ENCODE peak calls at places on chromosomes 7 and 10, in ten cellular contexts. F is endothelial cell of umbilical vein, K is Panc1, Z is GM23338, M is HepG2, L is K562, D is GM12878, Y is prostate gland, W is HCT116, O is transverse colon. S is an unnamed sample. For H3K4me1, the result is how much of the 10 kb centered on the place peaks cover.

GRCh38 chr7:64849924-64850499 is 53.1 kb upstream of the ZNF273 start:
- DNase-seq in F (no peak), K (no peak), Z (no peak), M (no peak), L (peak), D (no peak), Y (no peak), W (no peak), O (no peak), S (no peak)

GRCh38 chr7:2698581-2699288 is 10.7 kb downstream of the AMZ1 start:
- DNase-seq in F (no peak), K (no peak), Z (no peak), M (no peak), L (no peak), D (peak), Y (no peak), W (no peak), O (no peak), S (no peak)

GRCh38 chr10:99316374-99316773 is 12.8 kb upstream of the CNNM1 start:
- DNase-seq in F (no peak), K (no peak), Z (peak), M (no peak), L (no peak), D (no peak), Y (no peak), W (no peak), O (no peak), S (no peak)

GRCh38 chr7:130369110-130369711 is 11.1 kb upstream of the CPA1 start:
- DNase-seq in F (peak), K (no peak), Z (no peak), M (peak), L (no peak), D (no peak), Y (no peak), W (no peak), O (no peak), S (no peak)

GRCh38 chr7:74087791-74088453 is 4.3 kb downstream of the LIMK1 start:
- DNase-seq in F (no peak), K (no peak), Z (no peak), M (no peak), L (no peak), D (no peak), Y (no peak), W (no peak), O (no peak), S (no peak)

GRCh38 chr7:26857534-26858228 is 6.7 kb downstream of the SKAP2 start:
- DNase-seq in F (peak), K (no peak), Z (peak), M (no peak), L (no peak), D (no peak), Y (no peak), W (no peak), O (peak), S (no peak)

GRCh38 chr10:122239578-122240257 is 31.4 kb upstream of the BTBD16 start:
- DNase-seq in F (no peak), K (no peak), Z (peak), M (no peak), L (no peak), D (no peak), Y (no peak), W (no peak), O (no peak), S (no peak)

GRCh38 chr7:25580156-25580555 is 351.9 kb upstream of the NPVF start:
- DNase-seq in F (no peak), K (no peak), Z (no peak), M (no peak), L (no peak), D (no peak), Y (no peak), W (no peak), O (no peak), S (no peak)

GRCh38 chr10:5861269-5862031 is 28.2 kb downstream of the ANKRD16 start:
- DNase-seq in F (peak), K (peak), Z (no peak), M (peak), L (peak), D (no peak), Y (no peak), W (peak), O (no peak), S (no peak)

GRCh38 chr7:139875821-139876241 is 46.8 kb downstream of the TBXAS1 start:
- DNase-seq in F (peak), K (no peak), Z (no peak), M (no peak), L (no peak), D (peak), Y (no peak), W (no peak), O (no peak), S (no peak)

GRCh38 chr7:100247152-100247757 is 27.5 kb downstream of the PVRIG start:
- DNase-seq in F (peak), K (peak), Z (peak), M (peak), L (peak), D (no peak), Y (peak), W (peak), O (no peak), S (no peak)

GRCh38 chr7:98470131-98470985 is 69.5 kb upstream of the BAIAP2L1 start:
- DNase-seq in F (no peak), K (no peak), Z (peak), M (no peak), L (peak), D (no peak), Y (no peak), W (no peak), O (peak), S (no peak)

GRCh38 chr7:138278601-138279000 is 181.5 kb upstream of the TRIM24 start:
- DNase-seq in F (no peak), K (no peak), Z (no peak), M (no peak), L (no peak), D (no peak), Y (no peak), W (no peak), O (no peak), S (no peak)

GRCh38 chr7:26307226-26307625 is 15.6 kb downstream of the SNX10 start:
- DNase-seq in F (no peak), K (no peak), Z (no peak), M (no peak), L (peak), D (no peak), Y (no peak), W (no peak), O (peak), S (no peak)

GRCh38 chr7:20095862-20096261 is 121.3 kb downstream of the MACC1 start:
- DNase-seq in F (no peak), K (no peak), Z (no peak), M (no peak), L (no peak), D (no peak), Y (no peak), W (no peak), O (no peak), S (no peak)

GRCh38 chr7:46059308-46060020 is 138.4 kb upstream of the IGFBP3 start:
- DNase-seq in F (no peak), K (no peak), Z (no peak), M (no peak), L (no peak), D (no peak), Y (no peak), W (no peak), O (no peak), S (no peak)

GRCh38 chr10:88879754-88880286 is at the start of gene STAMBPL1:
- DNase-seq in F (no peak), K (peak), Z (no peak), M (no peak), L (no peak), D (peak), Y (peak), W (no peak), O (peak), S (peak)

GRCh38 chr7:5574770-5575269 is 151.2 kb upstream of the TNRC18 start:
- DNase-seq in F (peak), K (no peak), Z (peak), M (no peak), L (peak), D (no peak), Y (no peak), W (no peak), O (no peak), S (no peak)

GRCh38 chr7:94188350-94188749 is 184.2 kb upstream of the BET1 start:
- DNase-seq in F (no peak), K (no peak), Z (no peak), M (no peak), L (no peak), D (no peak), Y (no peak), W (no peak), O (no peak), S (no peak)

GRCh38 chr10:71638087-71638576 is 81.4 kb downstream of the C10orf105 start:
- DNase-seq in F (no peak), K (no peak), Z (peak), M (peak), L (peak), D (no peak), Y (no peak), W (no peak), O (peak), S (no peak)

GRCh38 chr10:132690821-132691610 is 94.9 kb downstream of the NKX6-2 start:
- DNase-seq in F (no peak), K (no peak), Z (no peak), M (no peak), L (no peak), D (no peak), Y (no peak), W (no peak), O (no peak), S (no peak)

GRCh38 chr10:123194056-123194455 is 39.9 kb downstream of the BUB3 start:
- DNase-seq in F (no peak), K (no peak), Z (no peak), M (no peak), L (no peak), D (no peak), Y (no peak), W (no peak), O (no peak), S (peak)

GRCh38 chr7:24784292-24784691 is 27.0 kb upstream of the GSDME start:
- DNase-seq in F (no peak), K (no peak), Z (no peak), M (no peak), L (no peak), D (no peak), Y (no peak), W (no peak), O (no peak), S (no peak)

GRCh38 chr10:111455776-111456426 is 379.1 kb downstream of the ADRA2A start:
- DNase-seq in F (no peak), K (no peak), Z (no peak), M (no peak), L (no peak), D (no peak), Y (no peak), W (no peak), O (no peak), S (no peak)

GRCh38 chr7:45876519-45876918 is 3.6 kb upstream of the CCDC201 start:
- DNase-seq in F (no peak), K (no peak), Z (no peak), M (no peak), L (no peak), D (no peak), Y (no peak), W (no peak), O (no peak), S (no peak)

GRCh38 chr7:1846331-1847065 is 176.4 kb downstream of the ELFN1 start:
- DNase-seq in F (no peak), K (no peak), Z (no peak), M (no peak), L (no peak), D (no peak), Y (no peak), W (no peak), O (no peak), S (no peak)

GRCh38 chr7:114554781-114555537 is 140.3 kb downstream of the FOXP2 start:
- DNase-seq in F (no peak), K (no peak), Z (no peak), M (no peak), L (no peak), D (peak), Y (no peak), W (peak), O (no peak), S (no peak)

GRCh38 chr10:69681436-69681835 is 51.4 kb downstream of the FAM241B start:
- DNase-seq in F (no peak), K (no peak), Z (no peak), M (no peak), L (no peak), D (no peak), Y (no peak), W (no peak), O (no peak), S (no peak)

GRCh38 chr7:157774495-157774894 is 437.7 kb downstream of the DNAJB6 start:
- DNase-seq in F (no peak), K (no peak), Z (no peak), M (no peak), L (no peak), D (no peak), Y (no peak), W (no peak), O (no peak), S (no peak)

GRCh38 chr10:126480648-126481047 is 92.4 kb upstream of the ADAM12 start:
- DNase-seq in F (no peak), K (no peak), Z (no peak), M (no peak), L (no peak), D (no peak), Y (no peak), W (no peak), O (no peak), S (peak)

GRCh38 chr7:142130282-142130681 is 18.8 kb downstream of the MGAM2 start:
- DNase-seq in F (no peak), K (no peak), Z (no peak), M (no peak), L (no peak), D (no peak), Y (no peak), W (no peak), O (peak), S (no peak)

GRCh38 chr7:108167460-108167859 is 37.3 kb upstream of the LAMB4 start:
- DNase-seq in F (no peak), K (no peak), Z (no peak), M (no peak), L (no peak), D (no peak), Y (no peak), W (no peak), O (no peak), S (no peak)

GRCh38 chr10:37125191-37125732 is at the start of gene ANKRD30A:
- DNase-seq in F (no peak), K (no peak), Z (no peak), M (no peak), L (no peak), D (no peak), Y (no peak), W (no peak), O (no peak), S (no peak)

GRCh38 chr7:105653441-105654005 is 72.2 kb upstream of the EFCAB10 start:
- DNase-seq in F (no peak), K (no peak), Z (no peak), M (peak), L (no peak), D (no peak), Y (no peak), W (no peak), O (no peak), S (no peak)

GRCh38 chr7:105651798-105652197 is 70.5 kb upstream of the EFCAB10 start:
- DNase-seq in F (no peak), K (no peak), Z (no peak), M (no peak), L (no peak), D (no peak), Y (no peak), W (no peak), O (no peak), S (no peak)

GRCh38 chr7:105650382-105650729 is 69.1 kb upstream of the EFCAB10 start:
- DNase-seq in F (no peak), K (no peak), Z (no peak), M (no peak), L (no peak), D (no peak), Y (no peak), W (no peak), O (no peak), S (no peak)

GRCh38 chr7:105654095-105654686 is 72.9 kb upstream of the EFCAB10 start:
- DNase-seq in F (no peak), K (no peak), Z (no peak), M (no peak), L (no peak), D (no peak), Y (no peak), W (no peak), O (no peak), S (no peak)

GRCh38 chr7:105652359-105652993 is 71.2 kb upstream of the EFCAB10 start:
- DNase-seq in F (peak), K (no peak), Z (peak), M (peak), L (peak), D (no peak), Y (peak), W (peak), O (peak), S (no peak)
- H3K4me1 ChIP-seq in F (under half), K (under half), Z (half or more), M (under half), L (under half), D (under half), Y (under half), W (under half), O (under half), S (under half)

GRCh38 chr10:125125951-125126735 is 34.2 kb downstream of the CTBP2 start:
- DNase-seq in F (no peak), K (no peak), Z (no peak), M (no peak), L (no peak), D (no peak), Y (no peak), W (no peak), O (no peak), S (no peak)
- TF ChIP-seq POLR2AphosphoS5 in F (no peak), K (no peak), Z (no peak), M (no peak), L (no peak), D (no peak), Y (no peak), W (no peak), O (no peak), S (no peak)

DNA sequence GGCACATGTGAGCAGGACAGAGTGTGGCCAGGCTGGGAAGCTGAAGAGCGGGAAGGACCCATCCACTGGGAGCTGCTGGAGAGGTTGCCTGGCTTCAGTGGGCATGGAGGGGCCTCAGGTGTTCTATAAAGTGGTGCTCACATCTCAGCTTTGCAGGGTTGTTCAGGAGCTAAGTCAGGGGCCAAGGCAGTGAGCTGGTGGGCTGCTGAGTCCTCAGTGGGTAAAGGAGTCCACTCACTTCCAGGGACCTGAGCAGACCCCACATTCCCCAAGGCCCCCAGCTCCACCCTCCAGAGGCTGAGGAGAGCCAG is 28.8 kb upstream of the C10orf53 start:
- DNase-seq in F (no peak), K (no peak), Z (no peak), M (no peak), L (no peak), D (no peak), Y (no peak), W (no peak), O (no peak), S (peak)
- H3K4me3 ChIP-seq in F (no peak), K (no peak), Z (no peak), M (no peak), L (no peak), D (no peak), Y (no peak), W (no peak), O (no peak), S (no peak)

GRCh38 chr10:114576132-114576487 is 82.0 kb downstream of the ABLIM1 start:
- DNase-seq in F (no peak), K (no peak), Z (no peak), M (no peak), L (no peak), D (no peak), Y (peak), W (no peak), O (no peak), S (no peak)
- H3K4me1 ChIP-seq in F (under half), K (under half), Z (under half), M (under half), L (under half), D (under half), Y (under half), W (under half), O (under half), S (under half)

GRCh38 chr10:97066877-97067555 is 118.7 kb downstream of the SLIT1 start:
- DNase-seq in F (no peak), K (no peak), Z (no peak), M (no peak), L (no peak), D (no peak), Y (no peak), W (no peak), O (no peak), S (no peak)

GRCh38 chr10:97069576-97070362 is 116.0 kb downstream of the SLIT1 start:
- DNase-seq in F (no peak), K (peak), Z (no peak), M (no peak), L (peak), D (no peak), Y (no peak), W (peak), O (no peak), S (no peak)

GRCh38 chr10:97071491-97071890 is 114.3 kb downstream of the SLIT1 start:
- DNase-seq in F (no peak), K (no peak), Z (no peak), M (no peak), L (no peak), D (no peak), Y (no peak), W (no peak), O (no peak), S (no peak)

GRCh38 chr10:97067716-97068391 is 117.9 kb downstream of the SLIT1 start:
- DNase-seq in F (no peak), K (no peak), Z (peak), M (no peak), L (no peak), D (no peak), Y (no peak), W (no peak), O (no peak), S (no peak)

GRCh38 chr10:97069026-97069425 is 116.7 kb downstream of the SLIT1 start:
- DNase-seq in F (no peak), K (no peak), Z (no peak), M (no peak), L (no peak), D (no peak), Y (no peak), W (no peak), O (no peak), S (no peak)
- TF ChIP-seq POLR2AphosphoS5 in F (no peak), K (no peak), Z (no peak), M (no peak), L (no peak), D (no peak), Y (no peak), W (no peak), O (no peak), S (no peak)

GRCh38 chr7:154304231-154304630 is 252.0 kb downstream of the DPP6 start:
- DNase-seq in F (no peak), K (no peak), Z (no peak), M (no peak), L (no peak), D (no peak), Y (no peak), W (no peak), O (no peak), S (no peak)
- H3K4me3 ChIP-seq in F (no peak), K (no peak), Z (no peak), M (no peak), L (no peak), D (no peak), Y (no peak), W (no peak), O (no peak), S (no peak)

GRCh38 chr10:11234857-11235640 is 217.4 kb downstream of the CELF2 start:
- DNase-seq in F (peak), K (no peak), Z (no peak), M (no peak), L (no peak), D (no peak), Y (no peak), W (no peak), O (no peak), S (no peak)

GRCh38 chr10:11237571-11237970 is 219.9 kb downstream of the CELF2 start:
- DNase-seq in F (no peak), K (no peak), Z (no peak), M (no peak), L (no peak), D (no peak), Y (no peak), W (no peak), O (no peak), S (no peak)

GRCh38 chr10:11238893-11239292 is 221.2 kb downstream of the CELF2 start:
- DNase-seq in F (no peak), K (no peak), Z (no peak), M (no peak), L (no peak), D (no peak), Y (no peak), W (no peak), O (no peak), S (no peak)

GRCh38 chr10:11236234-11236633 is 218.6 kb downstream of the CELF2 start:
- DNase-seq in F (no peak), K (no peak), Z (no peak), M (no peak), L (no peak), D (no peak), Y (no peak), W (no peak), O (no peak), S (no peak)

GRCh38 chr10:11235771-11236170 is 218.1 kb downstream of the CELF2 start:
- DNase-seq in F (no peak), K (no peak), Z (no peak), M (no peak), L (no peak), D (no peak), Y (no peak), W (no peak), O (no peak), S (no peak)
- H3K4me1 ChIP-seq in F (under half), K (under half), Z (under half), M (under half), L (under half), D (half or more), Y (under half), W (under half), O (under half), S (under half)

GRCh38 chr10:30048768-30049507 is 10.4 kb downstream of the JCAD start:
- DNase-seq in F (peak), K (no peak), Z (no peak), M (no peak), L (no peak), D (no peak), Y (no peak), W (no peak), O (no peak), S (no peak)
- TF ChIP-seq POLR2AphosphoS5 in F (peak), K (no peak), Z (no peak), M (no peak), L (no peak), D (no peak), Y (no peak), W (no peak), O (peak), S (peak)

S was measured in esophagus muscularis mucosa.